ENCODE peak calls at places on chromosomes 1 and 21, in nine cellular contexts. One of them, this sample, is unnamed.

GRCh38 chr1:59202455-59202854 is 94.4 kb upstream of the FGGY start:
- DNase-seq in choroid plexus epithelial cell: no peak
- DNase-seq in lower lobe of right lung: no peak
- DNase-seq in psoas muscle: no peak
- DNase-seq in AG04450: no peak
- DNase-seq in BE2C: no peak
- DNase-seq in fibroblast of the aortic adventitia: no peak
- DNase-seq in sigmoid colon: no peak
- DNase-seq in dorsolateral prefrontal cortex: no peak
- DNase-seq in this sample: no peak

GRCh38 chr1:208174736-208175507 is 69.3 kb downstream of the PLXNA2 start:
- DNase-seq in choroid plexus epithelial cell: no peak
- DNase-seq in lower lobe of right lung: no peak
- DNase-seq in psoas muscle: no peak
- DNase-seq in AG04450: no peak
- DNase-seq in BE2C: no peak
- DNase-seq in fibroblast of the aortic adventitia: peak; percentile 40
- DNase-seq in sigmoid colon: no peak
- DNase-seq in dorsolateral prefrontal cortex: no peak
- DNase-seq in this sample: no peak

GRCh38 chr1:34267326-34267725 is 90.6 kb downstream of the C1orf94 start:
- DNase-seq in choroid plexus epithelial cell: no peak
- DNase-seq in lower lobe of right lung: no peak
- DNase-seq in psoas muscle: no peak
- DNase-seq in AG04450: no peak
- DNase-seq in BE2C: no peak
- DNase-seq in fibroblast of the aortic adventitia: no peak
- DNase-seq in sigmoid colon: no peak
- DNase-seq in dorsolateral prefrontal cortex: no peak
- DNase-seq in this sample: no peak

GRCh38 chr1:76871355-76871974 is 4.2 kb downstream of the ST6GALNAC5 start:
- DNase-seq in choroid plexus epithelial cell: no peak
- DNase-seq in lower lobe of right lung: no peak
- DNase-seq in psoas muscle: no peak
- DNase-seq in AG04450: no peak
- DNase-seq in BE2C: no peak
- DNase-seq in fibroblast of the aortic adventitia: no peak
- DNase-seq in sigmoid colon: no peak
- DNase-seq in dorsolateral prefrontal cortex: no peak
- DNase-seq in this sample: no peak

GRCh38 chr1:176691251-176692228 is 228.6 kb downstream of the PAPPA2 start:
- DNase-seq in choroid plexus epithelial cell: peak; percentile 52
- DNase-seq in lower lobe of right lung: no peak
- DNase-seq in psoas muscle: no peak
- DNase-seq in AG04450: peak; percentile 6
- DNase-seq in BE2C: peak; percentile 24
- DNase-seq in fibroblast of the aortic adventitia: peak; percentile 75
- DNase-seq in sigmoid colon: peak; percentile 69
- DNase-seq in dorsolateral prefrontal cortex: no peak
- DNase-seq in this sample: peak; percentile 6

GRCh38 chr1:24362982-24363614 is 43.9 kb downstream of the GRHL3 start:
- DNase-seq in choroid plexus epithelial cell: peak; percentile 95
- DNase-seq in lower lobe of right lung: no peak
- DNase-seq in psoas muscle: peak; percentile 20
- DNase-seq in AG04450: peak; percentile 67
- DNase-seq in BE2C: no peak
- DNase-seq in fibroblast of the aortic adventitia: peak; percentile 92
- DNase-seq in sigmoid colon: peak; percentile 73
- DNase-seq in dorsolateral prefrontal cortex: no peak
- DNase-seq in this sample: peak; percentile 55

GRCh38 chr1:84782311-84782771 is 92.1 kb upstream of the SSX2IP start:
- DNase-seq in choroid plexus epithelial cell: peak; percentile 91
- DNase-seq in lower lobe of right lung: peak; percentile 78
- DNase-seq in psoas muscle: peak; percentile 54
- DNase-seq in AG04450: no peak
- DNase-seq in BE2C: peak; percentile 66
- DNase-seq in fibroblast of the aortic adventitia: peak; percentile 43
- DNase-seq in sigmoid colon: no peak
- DNase-seq in dorsolateral prefrontal cortex: peak; percentile 61
- DNase-seq in this sample: no peak

GRCh38 chr1:1869459-1869858 is 21.4 kb downstream of the GNB1 start:
- DNase-seq in choroid plexus epithelial cell: no peak
- DNase-seq in lower lobe of right lung: no peak
- DNase-seq in psoas muscle: no peak
- DNase-seq in AG04450: no peak
- DNase-seq in BE2C: no peak
- DNase-seq in fibroblast of the aortic adventitia: no peak
- DNase-seq in sigmoid colon: no peak
- DNase-seq in dorsolateral prefrontal cortex: no peak
- DNase-seq in this sample: no peak

GRCh38 chr21:46180079-46180722 is 4.1 kb downstream of the SPATC1L start:
- DNase-seq in choroid plexus epithelial cell: no peak
- DNase-seq in lower lobe of right lung: no peak
- DNase-seq in psoas muscle: no peak
- DNase-seq in AG04450: no peak
- DNase-seq in BE2C: no peak
- DNase-seq in fibroblast of the aortic adventitia: no peak
- DNase-seq in sigmoid colon: no peak
- DNase-seq in dorsolateral prefrontal cortex: peak; percentile 12
- DNase-seq in this sample: no peak

GRCh38 chr1:212667223-212668139 is 32.2 kb downstream of the BATF3 start:
- DNase-seq in choroid plexus epithelial cell: peak; percentile 96
- DNase-seq in lower lobe of right lung: no peak
- DNase-seq in psoas muscle: peak; percentile 46
- DNase-seq in AG04450: peak; percentile 79
- DNase-seq in BE2C: peak; percentile 90
- DNase-seq in fibroblast of the aortic adventitia: peak; percentile 94
- DNase-seq in sigmoid colon: no peak
- DNase-seq in dorsolateral prefrontal cortex: no peak
- DNase-seq in this sample: peak; percentile 99
- H3K4me3 ChIP-seq in choroid plexus epithelial cell: peak overlapping the region; percentile 28
- H3K4me3 ChIP-seq in lower lobe of right lung: no peak overlapping the region
- H3K4me3 ChIP-seq in psoas muscle: no peak overlapping the region
- H3K4me3 ChIP-seq in AG04450: peak overlapping the region; percentile 48
- H3K4me3 ChIP-seq in BE2C: peak overlapping the region; percentile 23
- H3K4me3 ChIP-seq in fibroblast of the aortic adventitia: peak overlapping the region; percentile 41
- H3K4me3 ChIP-seq in sigmoid colon: no peak overlapping the region
- H3K4me3 ChIP-seq in dorsolateral prefrontal cortex: no peak overlapping the region
- H3K4me3 ChIP-seq in this sample: peak overlapping the region; percentile 1

GRCh38 chr1:25844485-25845337 is 14.5 kb downstream of the AUNIP start:
- DNase-seq in choroid plexus epithelial cell: no peak
- DNase-seq in lower lobe of right lung: no peak
- DNase-seq in psoas muscle: no peak
- DNase-seq in AG04450: no peak
- DNase-seq in BE2C: no peak
- DNase-seq in fibroblast of the aortic adventitia: no peak
- DNase-seq in sigmoid colon: no peak
- DNase-seq in dorsolateral prefrontal cortex: no peak
- DNase-seq in this sample: no peak
- H3K4me3 ChIP-seq in choroid plexus epithelial cell: no peak overlapping the region
- H3K4me3 ChIP-seq in lower lobe of right lung: no peak overlapping the region
- H3K4me3 ChIP-seq in psoas muscle: no peak overlapping the region
- H3K4me3 ChIP-seq in AG04450: no peak overlapping the region
- H3K4me3 ChIP-seq in BE2C: no peak overlapping the region
- H3K4me3 ChIP-seq in fibroblast of the aortic adventitia: no peak overlapping the region
- H3K4me3 ChIP-seq in sigmoid colon: no peak overlapping the region
- H3K4me3 ChIP-seq in dorsolateral prefrontal cortex: no peak overlapping the region
- H3K4me3 ChIP-seq in this sample: no peak overlapping the region

GRCh38 chr1:43766086-43766784 is 58.9 kb downstream of the ST3GAL3 start:
- DNase-seq in choroid plexus epithelial cell: no peak
- DNase-seq in lower lobe of right lung: peak; percentile 59
- DNase-seq in psoas muscle: no peak
- DNase-seq in AG04450: no peak
- DNase-seq in BE2C: no peak
- DNase-seq in fibroblast of the aortic adventitia: no peak
- DNase-seq in sigmoid colon: no peak
- DNase-seq in dorsolateral prefrontal cortex: no peak
- DNase-seq in this sample: no peak

GRCh38 chr1:43760745-43761343 is 53.5 kb downstream of the ST3GAL3 start:
- DNase-seq in choroid plexus epithelial cell: no peak
- DNase-seq in lower lobe of right lung: no peak
- DNase-seq in psoas muscle: no peak
- DNase-seq in AG04450: no peak
- DNase-seq in BE2C: no peak
- DNase-seq in fibroblast of the aortic adventitia: no peak
- DNase-seq in sigmoid colon: no peak
- DNase-seq in dorsolateral prefrontal cortex: no peak
- DNase-seq in this sample: no peak

GRCh38 chr1:43766818-43767525 is 59.6 kb downstream of the ST3GAL3 start:
- DNase-seq in choroid plexus epithelial cell: no peak
- DNase-seq in lower lobe of right lung: no peak
- DNase-seq in psoas muscle: no peak
- DNase-seq in AG04450: no peak
- DNase-seq in BE2C: no peak
- DNase-seq in fibroblast of the aortic adventitia: no peak
- DNase-seq in sigmoid colon: no peak
- DNase-seq in dorsolateral prefrontal cortex: no peak
- DNase-seq in this sample: no peak

GRCh38 chr1:43764581-43764980 is 57.2 kb downstream of the ST3GAL3 start:
- DNase-seq in choroid plexus epithelial cell: no peak
- DNase-seq in lower lobe of right lung: no peak
- DNase-seq in psoas muscle: peak; percentile 40
- DNase-seq in AG04450: no peak
- DNase-seq in BE2C: peak; percentile 9
- DNase-seq in fibroblast of the aortic adventitia: no peak
- DNase-seq in sigmoid colon: no peak
- DNase-seq in dorsolateral prefrontal cortex: no peak
- DNase-seq in this sample: no peak

DNA sequence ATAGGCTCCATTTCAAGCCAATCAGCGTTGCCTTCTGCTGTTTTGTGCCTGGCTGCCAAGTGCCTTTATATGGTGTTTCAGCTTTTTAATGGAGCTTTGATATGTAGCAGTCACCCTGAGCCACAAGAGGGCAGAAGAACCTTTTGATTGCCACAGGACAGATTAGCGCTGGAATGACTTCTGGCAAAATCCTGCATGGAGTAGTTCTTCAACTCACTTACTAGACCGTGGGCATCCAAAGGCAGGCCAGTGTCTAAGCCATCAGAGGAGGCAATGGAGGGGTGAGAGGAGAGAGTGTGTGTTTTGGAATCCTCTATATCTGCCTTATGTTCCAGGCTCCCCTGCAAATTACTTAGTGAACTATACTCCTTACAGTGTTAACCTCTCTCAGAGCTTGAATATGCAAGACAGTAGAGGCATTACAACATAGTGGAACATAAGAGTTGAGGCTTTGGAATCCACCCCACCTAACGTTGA is 56.2 kb downstream of the ST3GAL3 start:
- DNase-seq in choroid plexus epithelial cell: peak; percentile 95
- DNase-seq in lower lobe of right lung: no peak
- DNase-seq in psoas muscle: peak; percentile 40
- DNase-seq in AG04450: peak; percentile 86
- DNase-seq in BE2C: peak; percentile 66
- DNase-seq in fibroblast of the aortic adventitia: peak; percentile 95
- DNase-seq in sigmoid colon: peak; percentile 88
- DNase-seq in dorsolateral prefrontal cortex: peak; percentile 49
- DNase-seq in this sample: peak; percentile 58
- H3K4me3 ChIP-seq in choroid plexus epithelial cell: no peak overlapping the region
- H3K4me3 ChIP-seq in lower lobe of right lung: no peak overlapping the region
- H3K4me3 ChIP-seq in psoas muscle: no peak overlapping the region
- H3K4me3 ChIP-seq in AG04450: no peak overlapping the region
- H3K4me3 ChIP-seq in BE2C: no peak overlapping the region
- H3K4me3 ChIP-seq in fibroblast of the aortic adventitia: no peak overlapping the region
- H3K4me3 ChIP-seq in sigmoid colon: peak overlapping the region; percentile 5
- H3K4me3 ChIP-seq in dorsolateral prefrontal cortex: no peak overlapping the region
- H3K4me3 ChIP-seq in this sample: no peak overlapping the region

GRCh38 chr1:155650231-155650757 is 38.3 kb downstream of the YY1AP1 start:
- DNase-seq in choroid plexus epithelial cell: peak; percentile 12
- DNase-seq in lower lobe of right lung: no peak
- DNase-seq in psoas muscle: no peak
- DNase-seq in AG04450: no peak
- DNase-seq in BE2C: no peak
- DNase-seq in fibroblast of the aortic adventitia: no peak
- DNase-seq in sigmoid colon: no peak
- DNase-seq in dorsolateral prefrontal cortex: no peak
- DNase-seq in this sample: no peak

GRCh38 chr1:155645648-155646047 is 35.6 kb downstream of the MSTO1 start:
- DNase-seq in choroid plexus epithelial cell: peak; percentile 40
- DNase-seq in lower lobe of right lung: no peak
- DNase-seq in psoas muscle: peak; percentile 43
- DNase-seq in AG04450: no peak
- DNase-seq in BE2C: no peak
- DNase-seq in fibroblast of the aortic adventitia: peak; percentile 58
- DNase-seq in sigmoid colon: no peak
- DNase-seq in dorsolateral prefrontal cortex: no peak
- DNase-seq in this sample: no peak

GRCh38 chr1:155649689-155650088 is 38.9 kb downstream of the YY1AP1 start:
- DNase-seq in choroid plexus epithelial cell: no peak
- DNase-seq in lower lobe of right lung: no peak
- DNase-seq in psoas muscle: no peak
- DNase-seq in AG04450: no peak
- DNase-seq in BE2C: no peak
- DNase-seq in fibroblast of the aortic adventitia: no peak
- DNase-seq in sigmoid colon: no peak
- DNase-seq in dorsolateral prefrontal cortex: no peak
- DNase-seq in this sample: no peak

GRCh38 chr1:155646307-155646706 is 36.3 kb downstream of the MSTO1 start:
- DNase-seq in choroid plexus epithelial cell: peak; percentile 65
- DNase-seq in lower lobe of right lung: no peak
- DNase-seq in psoas muscle: peak; percentile 73
- DNase-seq in AG04450: no peak
- DNase-seq in BE2C: no peak
- DNase-seq in fibroblast of the aortic adventitia: peak; percentile 48
- DNase-seq in sigmoid colon: peak; percentile 79
- DNase-seq in dorsolateral prefrontal cortex: no peak
- DNase-seq in this sample: no peak

DNA sequence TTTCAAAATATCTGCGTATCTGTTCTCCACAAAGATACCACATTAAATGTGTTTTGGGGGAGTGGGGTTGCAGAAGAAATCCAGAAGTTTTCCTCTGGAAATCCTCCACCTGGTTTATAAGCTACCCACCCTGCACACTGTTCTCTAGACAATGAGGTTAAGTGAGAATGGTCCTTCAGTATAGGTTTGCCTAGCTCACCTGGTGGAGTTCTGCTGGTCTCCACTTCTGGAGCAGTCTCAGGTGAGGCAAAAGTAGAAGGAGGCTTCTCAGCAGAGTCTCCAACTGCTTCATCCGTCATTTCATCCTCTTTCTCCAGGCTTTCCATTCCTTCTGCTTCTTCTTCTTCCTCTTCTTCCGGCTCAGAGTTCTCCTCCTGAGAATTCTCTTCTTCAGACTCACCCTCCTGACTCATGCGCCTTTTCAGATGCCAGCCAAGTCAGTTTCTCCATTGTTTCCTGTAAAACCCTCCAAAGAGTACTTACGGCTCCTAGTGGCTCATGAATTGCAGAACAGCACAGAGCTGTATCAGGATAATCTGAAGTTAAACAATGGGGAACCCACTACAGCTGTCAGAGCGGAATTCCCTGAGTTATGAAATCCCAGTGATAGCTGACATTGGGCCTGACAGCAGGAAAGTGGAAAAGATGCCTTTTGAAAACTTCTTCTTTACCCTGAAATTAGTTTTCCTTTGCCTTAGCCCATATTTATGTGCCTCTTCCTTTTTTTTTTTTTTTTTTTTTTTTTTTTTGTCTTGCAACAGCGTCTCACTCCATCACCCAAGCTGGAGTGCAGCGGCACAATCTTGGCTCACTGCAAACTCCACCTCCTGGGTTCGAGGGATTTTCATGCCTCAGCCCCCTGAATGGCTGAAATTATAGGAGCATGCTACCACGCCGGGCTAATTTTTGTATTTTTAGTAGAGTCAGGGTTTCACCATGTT is 38.5 kb downstream of the MSTO1 start:
- DNase-seq in choroid plexus epithelial cell: peak; percentile 92
- DNase-seq in lower lobe of right lung: no peak
- DNase-seq in psoas muscle: no peak
- DNase-seq in AG04450: peak; percentile 77
- DNase-seq in BE2C: no peak
- DNase-seq in fibroblast of the aortic adventitia: peak; percentile 96
- DNase-seq in sigmoid colon: no peak
- DNase-seq in dorsolateral prefrontal cortex: no peak
- DNase-seq in this sample: peak; percentile 49
- H3K4me3 ChIP-seq in choroid plexus epithelial cell: peak overlapping the region; percentile 9
- H3K4me3 ChIP-seq in lower lobe of right lung: no peak overlapping the region
- H3K4me3 ChIP-seq in psoas muscle: no peak overlapping the region
- H3K4me3 ChIP-seq in AG04450: peak overlapping the region; percentile 55
- H3K4me3 ChIP-seq in BE2C: no peak overlapping the region
- H3K4me3 ChIP-seq in fibroblast of the aortic adventitia: peak overlapping the region; percentile 68
- H3K4me3 ChIP-seq in sigmoid colon: no peak overlapping the region
- H3K4me3 ChIP-seq in dorsolateral prefrontal cortex: no peak overlapping the region
- H3K4me3 ChIP-seq in this sample: peak overlapping the region; percentile 33

This sample was measured in BJ.